ENCODE peak calls at places on chromosomes 16 and 17, in five cellular contexts. One of them, this sample, is unnamed.

GRCh38 chr17:42407289-42407836 is 15.7 kb downstream of the CAVIN1 start:
- DNase-seq in ovary: peak
- DNase-seq in upper lobe of right lung: peak
- DNase-seq in CD4-positive, alpha-beta T cell: peak
- DNase-seq in endothelial cell of umbilical vein: peak
- DNase-seq in this sample: peak

GRCh38 chr17:12485361-12485911 is 180.3 kb upstream of the MYOCD start:
- DNase-seq in ovary: no peak
- DNase-seq in upper lobe of right lung: no peak
- DNase-seq in CD4-positive, alpha-beta T cell: no peak
- DNase-seq in endothelial cell of umbilical vein: no peak
- DNase-seq in this sample: no peak

GRCh38 chr17:63774982-63775290 is 966 bp downstream of the DDX42 start:
- DNase-seq in ovary: no peak
- DNase-seq in upper lobe of right lung: no peak
- DNase-seq in CD4-positive, alpha-beta T cell: no peak
- DNase-seq in endothelial cell of umbilical vein: peak
- DNase-seq in this sample: no peak

GRCh38 chr16:8828541-8829165 is 31.0 kb downstream of the PMM2 start:
- DNase-seq in ovary: no peak
- DNase-seq in upper lobe of right lung: no peak
- DNase-seq in CD4-positive, alpha-beta T cell: no peak
- DNase-seq in endothelial cell of umbilical vein: peak
- DNase-seq in this sample: no peak

GRCh38 chr16:57152096-57153093 is 33.4 kb downstream of the PSME3IP1 start:
- DNase-seq in ovary: no peak
- DNase-seq in upper lobe of right lung: no peak
- DNase-seq in CD4-positive, alpha-beta T cell: no peak
- DNase-seq in endothelial cell of umbilical vein: no peak
- DNase-seq in this sample: no peak

GRCh38 chr16:9151597-9151996 is 60.2 kb downstream of the HAPSTR1 start:
- DNase-seq in ovary: no peak
- DNase-seq in upper lobe of right lung: no peak
- DNase-seq in CD4-positive, alpha-beta T cell: no peak
- DNase-seq in endothelial cell of umbilical vein: no peak
- DNase-seq in this sample: no peak

GRCh38 chr17:333626-334396 is 18.8 kb downstream of the RPH3AL start:
- DNase-seq in ovary: peak
- DNase-seq in upper lobe of right lung: peak
- DNase-seq in CD4-positive, alpha-beta T cell: peak
- DNase-seq in endothelial cell of umbilical vein: peak
- DNase-seq in this sample: no peak

GRCh38 chr16:21283521-21284289 is 5.6 kb upstream of the CRYM start:
- DNase-seq in ovary: peak
- DNase-seq in upper lobe of right lung: peak
- DNase-seq in CD4-positive, alpha-beta T cell: no peak
- DNase-seq in endothelial cell of umbilical vein: peak
- DNase-seq in this sample: no peak

GRCh38 chr17:12985431-12986285 is 32.2 kb downstream of the ELAC2 start:
- DNase-seq in ovary: no peak
- DNase-seq in upper lobe of right lung: no peak
- DNase-seq in CD4-positive, alpha-beta T cell: no peak
- DNase-seq in endothelial cell of umbilical vein: no peak
- DNase-seq in this sample: no peak

GRCh38 chr17:28271431-28271830 is 47.6 kb upstream of the TMEM97 start:
- DNase-seq in ovary: no peak
- DNase-seq in upper lobe of right lung: no peak
- DNase-seq in CD4-positive, alpha-beta T cell: no peak
- DNase-seq in endothelial cell of umbilical vein: no peak
- DNase-seq in this sample: no peak

GRCh38 chr17:41801374-41802062 is 10.2 kb downstream of the P3H4 start:
- DNase-seq in ovary: peak
- DNase-seq in upper lobe of right lung: peak
- DNase-seq in CD4-positive, alpha-beta T cell: peak
- DNase-seq in endothelial cell of umbilical vein: peak
- DNase-seq in this sample: peak

GRCh38 chr17:74875155-74875969 is 2.6 kb upstream of the FDXR start:
- DNase-seq in ovary: no peak
- DNase-seq in upper lobe of right lung: no peak
- DNase-seq in CD4-positive, alpha-beta T cell: no peak
- DNase-seq in endothelial cell of umbilical vein: no peak
- DNase-seq in this sample: no peak

GRCh38 chr16:369866-370436 is 387 bp downstream of the MRPL28 start:
- DNase-seq in ovary: no peak
- DNase-seq in upper lobe of right lung: peak
- DNase-seq in CD4-positive, alpha-beta T cell: no peak
- DNase-seq in endothelial cell of umbilical vein: no peak
- DNase-seq in this sample: no peak

GRCh38 chr16:3235856-3236669 is 1.1 kb upstream of the ZNF200 start:
- DNase-seq in ovary: peak
- DNase-seq in upper lobe of right lung: peak
- DNase-seq in CD4-positive, alpha-beta T cell: peak
- DNase-seq in endothelial cell of umbilical vein: no peak
- DNase-seq in this sample: no peak

GRCh38 chr17:42288985-42289862 is 926 bp downstream of the STAT5A start:
- DNase-seq in ovary: peak
- DNase-seq in upper lobe of right lung: peak
- DNase-seq in CD4-positive, alpha-beta T cell: peak
- DNase-seq in endothelial cell of umbilical vein: no peak
- DNase-seq in this sample: peak

GRCh38 chr17:67067571-67068517 is 23.5 kb downstream of the CACNG1 start:
- DNase-seq in ovary: no peak
- DNase-seq in upper lobe of right lung: no peak
- DNase-seq in CD4-positive, alpha-beta T cell: no peak
- DNase-seq in endothelial cell of umbilical vein: no peak
- DNase-seq in this sample: no peak

GRCh38 chr17:27565874-27566672 is 64.9 kb upstream of the LGALS9 start:
- DNase-seq in ovary: no peak
- DNase-seq in upper lobe of right lung: no peak
- DNase-seq in CD4-positive, alpha-beta T cell: no peak
- DNase-seq in endothelial cell of umbilical vein: peak
- DNase-seq in this sample: no peak

GRCh38 chr16:23987443-23987842 is 151.7 kb downstream of the PRKCB start:
- DNase-seq in ovary: no peak
- DNase-seq in upper lobe of right lung: no peak
- DNase-seq in CD4-positive, alpha-beta T cell: no peak
- DNase-seq in endothelial cell of umbilical vein: no peak
- DNase-seq in this sample: no peak

GRCh38 chr17:2484876-2485275 is 26.8 kb downstream of the METTL16 start:
- DNase-seq in ovary: no peak
- DNase-seq in upper lobe of right lung: no peak
- DNase-seq in CD4-positive, alpha-beta T cell: no peak
- DNase-seq in endothelial cell of umbilical vein: no peak
- DNase-seq in this sample: no peak

GRCh38 chr16:67666032-67666537 is 465 bp downstream of the ENKD1 start:
- DNase-seq in ovary: peak
- DNase-seq in upper lobe of right lung: peak
- DNase-seq in CD4-positive, alpha-beta T cell: no peak
- DNase-seq in endothelial cell of umbilical vein: peak
- DNase-seq in this sample: no peak

GRCh38 chr17:68290955-68291835 is at the start of the genes ARSG and SLC16A6:
- DNase-seq in ovary: peak
- DNase-seq in upper lobe of right lung: peak
- DNase-seq in CD4-positive, alpha-beta T cell: peak
- DNase-seq in endothelial cell of umbilical vein: peak
- DNase-seq in this sample: no peak

GRCh38 chr17:20266806-20267458 is 200.4 kb downstream of the LGALS9B start:
- DNase-seq in ovary: peak
- DNase-seq in upper lobe of right lung: no peak
- DNase-seq in CD4-positive, alpha-beta T cell: no peak
- DNase-seq in endothelial cell of umbilical vein: no peak
- DNase-seq in this sample: no peak
- H3K27ac ChIP-seq in ovary: peak
- H3K27ac ChIP-seq in upper lobe of right lung: no peak
- H3K27ac ChIP-seq in CD4-positive, alpha-beta T cell: no peak
- H3K27ac ChIP-seq in endothelial cell of umbilical vein: no peak
- H3K27ac ChIP-seq in this sample: peak

GRCh38 chr16:5058476-5058875 is 7.3 kb downstream of the C16orf89 start:
- DNase-seq in ovary: no peak
- DNase-seq in upper lobe of right lung: no peak
- DNase-seq in CD4-positive, alpha-beta T cell: no peak
- DNase-seq in endothelial cell of umbilical vein: peak
- DNase-seq in this sample: no peak
- TF ChIP-seq CTCF in ovary: no peak
- TF ChIP-seq CTCF in upper lobe of right lung: no peak
- TF ChIP-seq CTCF in CD4-positive, alpha-beta T cell: no peak
- TF ChIP-seq CTCF in endothelial cell of umbilical vein: no peak
- TF ChIP-seq CTCF in this sample: no peak

DNA sequence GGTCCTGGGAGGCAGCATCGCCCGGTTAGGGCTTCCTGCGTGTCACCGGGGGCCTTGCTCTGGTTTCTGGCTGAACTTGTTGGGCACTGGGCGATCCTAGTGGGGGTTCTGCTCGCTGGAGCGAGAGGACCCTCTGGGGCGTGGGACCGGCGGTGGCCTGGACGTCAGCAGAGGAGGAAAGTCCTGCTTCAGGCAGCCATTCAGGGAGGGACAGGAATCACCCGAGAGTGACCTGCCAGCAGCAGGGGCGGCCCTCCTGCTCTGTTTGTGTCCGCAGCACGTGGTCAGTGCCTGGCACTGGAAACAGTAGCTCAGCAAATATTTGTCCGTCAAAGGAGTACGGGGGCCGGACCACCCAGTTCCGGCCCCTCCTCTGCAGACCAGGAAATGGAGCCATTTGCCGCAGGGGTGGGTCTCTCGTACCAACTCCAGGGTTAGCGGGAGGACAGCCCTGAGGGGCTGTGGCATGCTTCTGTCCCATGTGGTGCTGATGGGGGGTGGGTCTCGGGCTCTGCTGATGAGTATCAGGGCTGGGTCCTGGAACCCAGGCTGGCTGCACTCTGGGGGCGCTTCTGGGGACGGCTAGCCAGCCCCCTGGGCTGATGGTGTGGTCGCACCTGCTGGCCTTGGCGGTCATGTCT is 48.3 kb downstream of the BAIAP2 start:
- DNase-seq in ovary: no peak
- DNase-seq in upper lobe of right lung: peak
- DNase-seq in CD4-positive, alpha-beta T cell: no peak
- DNase-seq in endothelial cell of umbilical vein: peak
- DNase-seq in this sample: no peak
- H3K27ac ChIP-seq in ovary: no peak
- H3K27ac ChIP-seq in upper lobe of right lung: peak
- H3K27ac ChIP-seq in CD4-positive, alpha-beta T cell: no peak
- H3K27ac ChIP-seq in endothelial cell of umbilical vein: no peak
- H3K27ac ChIP-seq in this sample: no peak

GRCh38 chr17:4156750-4157381 is 13.9 kb downstream of the CYB5D2 start:
- DNase-seq in ovary: no peak
- DNase-seq in upper lobe of right lung: no peak
- DNase-seq in CD4-positive, alpha-beta T cell: no peak
- DNase-seq in endothelial cell of umbilical vein: no peak
- DNase-seq in this sample: no peak
- TF ChIP-seq CTCF in ovary: no peak
- TF ChIP-seq CTCF in upper lobe of right lung: no peak
- TF ChIP-seq CTCF in CD4-positive, alpha-beta T cell: no peak
- TF ChIP-seq CTCF in endothelial cell of umbilical vein: peak
- TF ChIP-seq CTCF in this sample: no peak

GRCh38 chr17:65627108-65627507 is 65.7 kb upstream of the AXIN2 start:
- DNase-seq in ovary: no peak
- DNase-seq in upper lobe of right lung: no peak
- DNase-seq in CD4-positive, alpha-beta T cell: no peak
- DNase-seq in endothelial cell of umbilical vein: no peak
- DNase-seq in this sample: no peak
- H3K27ac ChIP-seq in ovary: peak
- H3K27ac ChIP-seq in upper lobe of right lung: no peak
- H3K27ac ChIP-seq in CD4-positive, alpha-beta T cell: no peak
- H3K27ac ChIP-seq in endothelial cell of umbilical vein: no peak
- H3K27ac ChIP-seq in this sample: no peak